ENCODE peak calls at places on chromosomes 4 and X, in seven cellular contexts. C is astrocyte of the spinal cord, S is left lung, W is brain microvascular endothelial cell, N is right lobe of liver, U is hepatocyte, M is cardiac muscle cell. J is an unnamed sample.

GRCh38 chr4:122930877-122931276 is 8.5 kb upstream of the NUDT6 start:
- DNase-seq in C (peak), U (no peak), W (no peak), N (no peak), M (peak), S (no peak), J (no peak)

GRCh38 chrX:68146054-68146453 is 287.2 kb downstream of the OPHN1 start:
- DNase-seq in N (no peak), M (peak), C (peak), S (no peak), W (peak), U (peak), J (peak)

GRCh38 chr4:165327211-165328100 is at the start of gene MSMO1:
- DNase-seq in S (peak), U (peak), C (peak), N (peak), M (peak), W (peak), J (peak)

GRCh38 chr4:55173580-55173979 is 48.2 kb upstream of the KDR start:
- DNase-seq in C (peak), S (no peak), M (no peak), W (peak), N (no peak), U (no peak), J (no peak)

GRCh38 chrX:17046478-17047097 is 100.1 kb downstream of the REPS2 start:
- DNase-seq in W (peak), U (peak), M (peak), N (peak), C (peak), S (no peak), J (peak)

GRCh38 chr4:123603165-123603564 is 206.6 kb downstream of the SPRY1 start:
- DNase-seq in C (peak), S (no peak), W (peak), U (peak), M (peak), N (no peak), J (peak)

GRCh38 chr4:31043382-31044062 is 323.4 kb downstream of the PCDH7 start:
- DNase-seq in S (no peak), N (no peak), U (no peak), W (no peak), C (no peak), M (no peak), J (no peak)

GRCh38 chrX:13759152-13759718 is 24.7 kb downstream of the OFD1 start:
- DNase-seq in N (no peak), W (no peak), U (no peak), C (no peak), S (no peak), M (no peak), J (no peak)

GRCh38 chrX:105744291-105744690 is 78.0 kb upstream of the NRK start:
- DNase-seq in N (no peak), W (no peak), S (no peak), U (no peak), C (no peak), M (no peak), J (no peak)

GRCh38 chr4:3704669-3705068 is 61.5 kb upstream of the ADRA2C start:
- DNase-seq in S (peak), N (no peak), U (no peak), M (no peak), C (no peak), W (no peak), J (no peak)

GRCh38 chr4:41129128-41129754 is 85.1 kb downstream of the APBB2 start:
- DNase-seq in M (peak), C (no peak), W (no peak), N (no peak), S (no peak), U (no peak), J (no peak)

GRCh38 chrX:65406532-65406931 is 128.1 kb downstream of the LAS1L start:
- DNase-seq in N (no peak), U (peak), S (no peak), M (peak), C (no peak), W (no peak), J (no peak)

GRCh38 chr4:127709456-127709855 is 20.7 kb upstream of the SLC25A31 start:
- DNase-seq in S (no peak), U (no peak), M (no peak), W (peak), N (no peak), C (no peak), J (no peak)

GRCh38 chr4:41882622-41883347 is 52.4 kb upstream of the TMEM33 start:
- DNase-seq in C (peak), W (peak), N (no peak), U (peak), S (no peak), M (peak), J (no peak)

GRCh38 chr4:108072300-108072699 is 82.6 kb downstream of the HADH start:
- DNase-seq in U (peak), N (no peak), M (no peak), C (no peak), W (no peak), S (no peak), J (no peak)

GRCh38 chr4:186622788-186623464 is 67.6 kb upstream of the MTNR1A start:
- DNase-seq in N (no peak), C (peak), W (peak), S (no peak), U (no peak), M (no peak), J (no peak)

GRCh38 chr4:7052923-7053715 is 9.9 kb downstream of the TADA2B start:
- DNase-seq in W (no peak), N (no peak), U (no peak), M (no peak), S (peak), C (peak), J (no peak)

GRCh38 chr4:185254434-185254833 is 45.0 kb downstream of the SNX25 start:
- DNase-seq in M (no peak), W (peak), C (peak), N (no peak), S (no peak), U (no peak), J (no peak)

GRCh38 chr4:3873446-3874415 is 107.5 kb downstream of the ADRA2C start:
- DNase-seq in C (no peak), W (no peak), U (no peak), N (peak), S (peak), M (peak), J (no peak)

GRCh38 chr4:170651786-170652185 is 562.0 kb upstream of the AADAT start:
- DNase-seq in S (no peak), M (no peak), C (peak), W (no peak), N (no peak), U (no peak), J (no peak)

GRCh38 chrX:53319614-53320542 is 38.5 kb upstream of the IQSEC2 start:
- DNase-seq in S (no peak), N (no peak), C (no peak), M (no peak), W (no peak), U (no peak), J (no peak)

GRCh38 chr4:48570646-48571220 is 80.7 kb downstream of the ZAR1 start:
- DNase-seq in C (peak), N (no peak), M (no peak), W (peak), U (no peak), S (no peak), J (no peak)

GRCh38 chr4:85823295-85823694 is 348.3 kb downstream of the ARHGAP24 start:
- DNase-seq in C (peak), W (no peak), S (no peak), M (no peak), U (no peak), N (no peak), J (peak)

GRCh38 chrX:124194903-124195302 is 137.6 kb upstream of the TEX13D start:
- DNase-seq in W (no peak), S (no peak), N (no peak), M (no peak), U (no peak), C (no peak), J (peak)

GRCh38 chr4:3638080-3638715 is 106.0 kb upstream of the LRPAP1 start:
- DNase-seq in U (no peak), C (no peak), S (no peak), W (no peak), M (no peak), N (no peak), J (no peak)

GRCh38 chr4:184472540-184473264 is 1.6 kb downstream of the IRF2 start:
- DNase-seq in S (peak), U (peak), W (peak), M (peak), N (peak), C (peak), J (peak)

GRCh38 chr4:56958111-56958517 is 19.3 kb downstream of the NOA1 start:
- DNase-seq in W (peak), S (peak), C (peak), U (peak), M (no peak), N (peak), J (no peak)

DNA sequence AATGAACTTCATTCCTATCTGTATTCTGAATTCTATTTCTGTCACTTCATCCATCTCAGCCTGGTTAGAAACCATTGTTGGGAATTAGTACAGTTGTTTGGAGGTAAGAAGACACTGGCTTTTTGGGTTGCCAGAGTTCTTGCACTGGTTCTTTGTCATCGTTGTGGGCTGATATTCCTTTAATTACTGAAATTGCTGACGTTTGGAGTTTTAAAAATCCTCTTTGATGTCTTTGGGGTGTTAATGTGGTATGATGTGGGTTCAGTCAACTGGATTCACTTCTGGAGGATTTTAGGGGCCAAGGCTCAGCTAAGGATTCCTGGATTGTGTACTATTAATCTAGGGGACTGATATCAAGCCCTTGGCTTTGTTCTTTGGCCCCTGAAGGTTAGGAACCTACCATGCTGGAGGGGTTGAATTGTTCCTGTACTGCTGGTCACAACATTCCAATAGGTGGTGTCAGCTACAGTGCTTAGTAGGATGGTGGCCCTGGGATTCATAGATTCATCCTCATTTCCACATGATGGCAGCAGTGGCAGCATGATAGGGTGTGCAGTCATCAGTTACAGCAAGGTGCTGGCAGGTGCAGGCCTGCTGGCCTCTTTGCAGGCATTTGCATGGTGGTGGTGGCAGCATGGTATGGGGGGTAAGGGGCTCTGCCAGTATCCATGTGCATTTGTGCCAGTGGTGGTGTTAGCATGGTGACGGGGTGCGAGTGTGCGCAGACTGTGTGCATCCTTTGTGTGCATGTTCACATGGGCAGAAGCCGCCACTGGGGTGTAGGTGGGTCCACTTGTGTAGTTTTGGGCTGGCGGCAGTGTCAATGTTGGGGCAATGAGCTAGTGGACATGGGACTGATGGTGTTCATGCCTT is 301.3 kb downstream of the TEX13C start:
- DNase-seq in S (no peak), U (no peak), C (no peak), N (no peak), W (no peak), M (no peak), J (no peak)
- TF ChIP-seq CTCF in S (no peak), U (no peak), C (no peak), N (peak), W (no peak), M (no peak), J (no peak)

GRCh38 chrX:133042260-133042659 is 54.6 kb downstream of the USP26 start:
- DNase-seq in W (no peak), C (no peak), U (no peak), N (no peak), S (no peak), M (no peak), J (no peak)

GRCh38 chrX:133048751-133049150 is 48.2 kb downstream of the USP26 start:
- DNase-seq in S (no peak), M (no peak), C (no peak), N (no peak), U (no peak), W (no peak), J (no peak)

GRCh38 chrX:133046601-133047000 is 50.3 kb downstream of the USP26 start:
- DNase-seq in S (no peak), W (no peak), M (no peak), U (no peak), N (no peak), C (no peak), J (no peak)

GRCh38 chrX:133045986-133046385 is 50.9 kb downstream of the USP26 start:
- DNase-seq in N (no peak), W (peak), S (no peak), U (peak), M (peak), C (peak), J (no peak)
- H3K4me3 ChIP-seq in N (no peak), W (no peak), S (no peak), U (no peak), M (no peak), C (no peak), J (no peak)

DNA sequence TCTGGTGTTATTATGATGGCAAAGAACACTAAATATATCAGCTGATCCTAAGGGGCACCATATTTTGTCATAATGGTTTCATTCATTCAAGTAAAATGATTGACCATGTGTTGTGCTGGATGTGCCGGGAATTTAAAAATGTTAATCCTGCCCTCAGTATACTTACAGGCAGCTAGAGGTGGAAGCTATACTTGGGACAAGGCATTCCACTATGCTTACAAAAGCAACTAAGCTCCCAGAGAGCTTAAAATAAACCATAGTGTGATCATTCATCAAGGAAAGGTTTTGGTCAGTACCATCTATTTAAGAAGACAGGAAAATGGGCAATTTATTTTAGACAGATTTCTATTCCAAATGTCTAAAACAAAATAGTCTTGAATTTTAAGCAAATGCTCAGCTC is 46.4 kb downstream of the NR3C2 start:
- DNase-seq in W (no peak), M (no peak), C (no peak), S (no peak), N (no peak), U (no peak), J (no peak)
- TF ChIP-seq CTCF in W (no peak), M (no peak), C (no peak), S (no peak), N (no peak), U (no peak), J (no peak)

GRCh38 chr4:181647396-181648107 is 595.6 kb upstream of the TENM3 start:
- DNase-seq in W (peak), M (no peak), U (no peak), C (peak), N (no peak), S (no peak), J (no peak)
- H3K4me3 ChIP-seq in W (peak), M (no peak), U (no peak), C (peak), N (no peak), S (no peak), J (no peak)

GRCh38 chr4:68927165-68927564 is 24.4 kb downstream of the UGT2A3 start:
- DNase-seq in S (no peak), U (no peak), W (no peak), N (no peak), C (no peak), M (no peak), J (peak)

DNA sequence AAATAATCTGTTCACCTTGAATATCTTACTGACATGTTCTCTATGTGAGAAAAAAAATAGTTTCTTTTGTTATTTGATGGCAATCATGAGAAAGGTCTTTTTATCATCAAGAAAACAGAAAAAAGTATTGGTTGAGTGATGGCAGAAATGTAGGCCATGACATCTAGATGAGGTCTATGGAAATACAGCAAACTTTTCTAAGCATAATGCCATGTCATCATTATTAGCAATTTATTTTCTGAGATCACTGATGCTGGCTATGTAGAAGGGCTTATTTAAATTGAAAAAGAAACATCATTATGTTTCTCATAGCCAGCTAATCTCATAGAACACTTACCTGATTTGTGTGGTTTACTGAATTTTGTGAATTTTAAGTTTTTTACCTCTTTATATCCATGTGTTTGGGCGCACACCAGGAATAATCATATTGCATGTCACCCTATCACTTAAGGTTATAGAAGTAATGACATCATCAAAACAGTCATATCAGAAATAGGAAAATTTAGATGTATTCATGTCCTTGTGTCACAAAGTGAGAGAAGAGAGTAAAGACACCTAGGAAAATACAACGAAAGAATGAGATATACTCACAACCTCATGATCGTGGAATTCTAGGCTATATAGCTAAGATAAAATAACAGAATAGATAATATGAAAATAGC is 22.4 kb downstream of the UGT2A3 start:
- DNase-seq in C (no peak), S (no peak), W (no peak), N (no peak), U (no peak), M (no peak), J (no peak)
- TF ChIP-seq CTCF in C (no peak), S (no peak), W (no peak), N (no peak), U (no peak), M (no peak), J (no peak)